ENCODE peak calls at places on chromosomes 2 and 18, in ten cellular contexts. M is upper lobe of left lung, N is tibial nerve, X is body of pancreas, R is ovary, J is adrenal gland, Q is IMR-90, V is sigmoid colon, T is K562, W is transverse colon. C is an unnamed sample. For H3K27me3, the result is how much of the 10 kb centered on the place peaks cover.

GRCh38 chr2:16223481-16224177 is 283.3 kb downstream of the MYCN start:
- DNase-seq in V (no peak), N (no peak), R (no peak), M (no peak), X (no peak), J (no peak), T (no peak), Q (no peak), W (no peak), C (no peak)

GRCh38 chr18:13260114-13260926 is 41.8 kb downstream of the LDLRAD4 start:
- DNase-seq in N (peak), X (no peak), Q (no peak), T (no peak), V (no peak), J (peak), R (no peak), W (no peak), M (no peak), C (peak)

GRCh38 chr2:205975082-205975949 is 110.7 kb downstream of the INO80D start:
- DNase-seq in W (peak), M (no peak), Q (no peak), N (no peak), J (no peak), T (no peak), V (no peak), X (peak), R (no peak), C (no peak)

GRCh38 chr2:49251766-49252165 is 97.5 kb upstream of the FSHR start:
- DNase-seq in M (no peak), Q (peak), T (no peak), V (no peak), X (no peak), J (no peak), W (no peak), R (no peak), N (no peak), C (no peak)

GRCh38 chr18:78073275-78073674 is 823.6 kb downstream of the GALR1 start:
- DNase-seq in V (no peak), X (no peak), Q (no peak), N (no peak), J (no peak), W (no peak), M (no peak), R (no peak), T (no peak), C (no peak)

GRCh38 chr2:112692914-112693313 is 27.9 kb upstream of the NT5DC4 start:
- DNase-seq in M (no peak), N (no peak), Q (no peak), X (no peak), T (no peak), R (no peak), W (no peak), J (no peak), V (peak), C (no peak)

GRCh38 chr2:120390381-120391055 is 44.6 kb downstream of the INHBB start:
- DNase-seq in M (no peak), Q (no peak), J (no peak), V (peak), R (no peak), X (no peak), W (peak), N (no peak), T (no peak), C (no peak)

GRCh38 chr2:146817613-146818012 is 1027.2 kb upstream of the ACVR2A start:
- DNase-seq in X (no peak), T (no peak), Q (no peak), W (no peak), J (no peak), N (no peak), R (no peak), M (no peak), V (no peak), C (no peak)

GRCh38 chr18:79797518-79798345 is at the start of gene KCNG2:
- DNase-seq in N (no peak), Q (no peak), X (peak), R (no peak), V (peak), M (peak), W (no peak), T (no peak), J (no peak), C (peak)

GRCh38 chr2:1461507-1462390 is 48.5 kb downstream of the TPO start:
- DNase-seq in V (no peak), Q (no peak), T (no peak), N (no peak), J (no peak), X (no peak), M (peak), W (no peak), R (no peak), C (no peak)

GRCh38 chr2:18784245-18784644 is 194.9 kb upstream of the NT5C1B start:
- DNase-seq in X (no peak), T (no peak), R (no peak), J (no peak), N (no peak), M (no peak), Q (no peak), W (no peak), V (no peak), C (no peak)

GRCh38 chr2:240873098-240873788 is 4.6 kb downstream of the AGXT start:
- DNase-seq in X (no peak), J (no peak), N (no peak), W (no peak), M (peak), T (no peak), V (no peak), R (no peak), Q (no peak), C (no peak)

GRCh38 chr2:240869956-240870875 is 1.6 kb downstream of the AGXT start:
- DNase-seq in V (peak), T (no peak), N (no peak), Q (no peak), W (no peak), J (no peak), M (peak), R (no peak), X (no peak), C (no peak)

GRCh38 chr2:240872317-240873097 is 3.9 kb downstream of the AGXT start:
- DNase-seq in T (no peak), V (no peak), N (no peak), W (no peak), R (no peak), X (no peak), M (peak), J (no peak), Q (no peak), C (no peak)

GRCh38 chr2:240869109-240869955 is 708 bp downstream of the AGXT start:
- DNase-seq in M (peak), J (no peak), Q (no peak), X (no peak), W (no peak), R (no peak), N (no peak), T (no peak), V (no peak), C (no peak)

GRCh38 chr2:240871071-240871958 is 2.7 kb downstream of the AGXT start:
- DNase-seq in W (no peak), T (no peak), M (peak), R (no peak), Q (no peak), N (no peak), V (peak), X (no peak), J (no peak), C (no peak)
- TF ChIP-seq POLR2A in W (no peak), T (no peak), M (no peak), R (no peak), Q (no peak), N (no peak), V (no peak), X (no peak), J (no peak), C (no peak)

DNA sequence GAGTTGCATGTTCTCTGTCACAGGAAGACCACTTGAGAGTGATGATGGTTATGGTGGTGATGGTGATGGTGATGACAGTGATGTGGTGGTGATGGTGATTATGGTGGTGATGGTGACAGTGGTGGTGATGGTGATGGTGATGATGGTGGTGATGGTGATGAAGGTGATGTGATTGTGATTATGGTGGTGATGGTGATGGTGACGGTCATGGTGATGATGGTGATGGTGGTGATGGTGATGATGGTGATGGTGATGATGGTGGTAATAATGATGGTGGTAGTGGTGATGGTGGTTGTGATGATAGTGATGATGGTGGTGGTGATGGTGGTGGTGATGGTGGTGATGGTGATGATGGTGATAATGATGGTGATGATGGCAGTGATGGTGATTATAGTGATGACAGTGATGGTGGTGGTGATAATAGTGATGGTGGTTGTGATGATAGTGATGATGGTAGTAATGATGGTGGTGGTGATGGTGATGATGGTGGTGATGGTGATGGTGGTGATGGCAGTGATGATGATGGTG is 93.7 kb downstream of the ASB1 start:
- DNase-seq in V (no peak), W (no peak), X (no peak), Q (no peak), N (no peak), M (no peak), T (no peak), J (no peak), R (no peak), C (no peak)
- H3K4me3 ChIP-seq in V (no peak), W (no peak), X (no peak), Q (no peak), N (no peak), M (no peak), T (no peak), J (no peak), R (no peak), C (no peak)

GRCh38 chr2:72921088-72921851 is 4.0 kb downstream of the EMX1 start:
- DNase-seq in X (no peak), M (no peak), J (no peak), W (no peak), R (no peak), V (peak), N (no peak), Q (no peak), T (no peak), C (no peak)
- H3K27me3 ChIP-seq in X (under half), M (half or more), J (half or more), W (half or more), R (under half), V (half or more), N (under half), Q (half or more), T (half or more), C (half or more)

GRCh38 chr2:75403991-75404428 is 156.7 kb downstream of the EVA1A start:
- DNase-seq in N (no peak), T (peak), M (no peak), V (no peak), X (no peak), Q (peak), R (no peak), W (no peak), J (no peak), C (no peak)
- TF ChIP-seq POLR2A in N (no peak), T (no peak), M (no peak), V (no peak), X (no peak), Q (no peak), R (no peak), W (no peak), J (no peak), C (no peak)

GRCh38 chr2:71452565-71452964 is 796 bp upstream of the DYSF start:
- DNase-seq in J (no peak), V (no peak), T (peak), W (no peak), N (no peak), R (no peak), M (no peak), Q (peak), X (no peak), C (peak)

GRCh38 chr2:71455741-71456569 is 2.6 kb downstream of the DYSF start:
- DNase-seq in Q (no peak), T (no peak), R (no peak), V (no peak), J (no peak), N (no peak), M (no peak), X (no peak), W (no peak), C (no peak)

GRCh38 chr2:71455011-71455740 is 1.8 kb downstream of the DYSF start:
- DNase-seq in V (no peak), J (no peak), R (no peak), W (no peak), M (no peak), Q (no peak), N (no peak), T (no peak), X (no peak), C (peak)

GRCh38 chr2:71453404-71454220 is at the start of gene DYSF:
- DNase-seq in W (peak), Q (peak), R (peak), X (peak), J (peak), V (peak), M (peak), T (peak), N (no peak), C (peak)

GRCh38 chr2:71454221-71455010 is 1.1 kb downstream of the DYSF start:
- DNase-seq in X (no peak), J (no peak), R (no peak), N (no peak), M (no peak), V (peak), Q (no peak), T (peak), W (no peak), C (no peak)
- H3K4me3 ChIP-seq in X (no peak), J (no peak), R (peak), N (peak), M (peak), V (peak), Q (no peak), T (peak), W (peak), C (no peak)

GRCh38 chr2:144834954-144835633 is 315.2 kb upstream of the ZEB2 start:
- DNase-seq in V (peak), Q (peak), R (peak), W (no peak), N (peak), M (no peak), T (peak), J (no peak), X (no peak), C (peak)

GRCh38 chr2:144832048-144832447 is 312.1 kb upstream of the ZEB2 start:
- DNase-seq in R (no peak), N (no peak), J (no peak), M (no peak), W (no peak), V (no peak), X (no peak), Q (no peak), T (no peak), C (no peak)

GRCh38 chr2:144836635-144837350 is 316.9 kb upstream of the ZEB2 start:
- DNase-seq in V (no peak), T (no peak), W (no peak), Q (peak), J (no peak), R (no peak), N (peak), M (no peak), X (no peak), C (no peak)

GRCh38 chr2:144834363-144834762 is 314.4 kb upstream of the ZEB2 start:
- DNase-seq in X (no peak), N (no peak), Q (no peak), R (no peak), V (no peak), W (no peak), T (peak), J (no peak), M (no peak), C (no peak)

GRCh38 chr2:144835634-144836351 is 315.9 kb upstream of the ZEB2 start:
- DNase-seq in J (no peak), V (no peak), M (no peak), W (no peak), R (no peak), Q (peak), T (no peak), X (no peak), N (no peak), C (no peak)
- H3K27me3 ChIP-seq in J (under half), V (under half), M (under half), W (under half), R (under half), Q (under half), T (under half), X (under half), N (under half), C (under half)

C was measured in thyroid gland.